ENCODE peak calls at places on chromosomes 6 and 20, in nine cellular contexts. A, L, G, M, E, F, W, H and X are unnamed samples. For H3K4me1, the result is how much of the 10 kb centered on the place peaks cover.

GRCh38 chr20:59141818-59142581 is 21.6 kb upstream of the ZNF831 start:
- DNase-seq in H (no peak), F (no peak), G (no peak), L (no peak), A (no peak), M (no peak), W (no peak), E (no peak), X (no peak)

GRCh38 chr6:17250237-17250636 is 30.9 kb upstream of the RBM24 start:
- DNase-seq in G (no peak), M (no peak), A (no peak), H (no peak), E (no peak), F (no peak), L (no peak), W (no peak), X (no peak)

GRCh38 chr20:62277253-62277652 is 25.5 kb upstream of the ADRM1 start:
- DNase-seq in E (no peak), L (no peak), F (no peak), W (no peak), G (no peak), M (no peak), H (no peak), A (no peak), X (no peak)

GRCh38 chr20:1579488-1579887 is 22.0 kb upstream of the SIRPD start:
- DNase-seq in W (no peak), A (no peak), F (no peak), G (no peak), E (no peak), M (no peak), L (no peak), H (no peak), X (peak)

GRCh38 chr20:40680560-40680959 is 8.5 kb downstream of the MAFB start:
- DNase-seq in L (no peak), A (no peak), W (no peak), F (no peak), G (no peak), E (no peak), H (no peak), M (no peak), X (no peak)

GRCh38 chr6:17673543-17674254 is 33.0 kb downstream of the NUP153 start:
- DNase-seq in G (no peak), M (no peak), W (no peak), L (no peak), F (no peak), A (no peak), E (no peak), H (no peak), X (no peak)

GRCh38 chr6:10695086-10695657 is 400 bp downstream of the PAK1IP1 start:
- DNase-seq in L (no peak), F (no peak), G (no peak), H (no peak), W (no peak), E (no peak), A (no peak), M (no peak), X (no peak)

GRCh38 chr20:48636301-48636700 is 191.5 kb downstream of the PREX1 start:
- DNase-seq in M (no peak), F (no peak), H (no peak), W (no peak), E (no peak), L (no peak), G (no peak), A (no peak), X (no peak)

GRCh38 chr6:134830945-134831344 is 119.0 kb downstream of the ALDH8A1 start:
- DNase-seq in A (no peak), H (no peak), G (no peak), M (no peak), L (no peak), E (no peak), F (no peak), W (no peak), X (no peak)

GRCh38 chr6:150142657-150143501 is at the start of gene PPP1R14C:
- DNase-seq in H (peak), W (no peak), G (no peak), E (no peak), M (peak), A (no peak), F (no peak), L (no peak), X (no peak)

GRCh38 chr20:4795394-4795793 is 73.7 kb downstream of the PRND start:
- DNase-seq in L (no peak), A (no peak), H (no peak), E (no peak), G (no peak), F (no peak), M (no peak), W (no peak), X (no peak)

GRCh38 chr6:161409353-161409752 is 135.5 kb upstream of the AGPAT4 start:
- DNase-seq in G (no peak), E (no peak), W (no peak), A (no peak), L (no peak), F (no peak), H (no peak), M (no peak), X (no peak)

GRCh38 chr6:163711615-163712568 is 297.4 kb downstream of the QKI start:
- DNase-seq in H (peak), L (peak), W (peak), M (peak), E (peak), G (no peak), A (peak), F (peak), X (peak)

GRCh38 chr20:1806456-1806855 is 88.8 kb upstream of the SIRPA start:
- DNase-seq in H (no peak), A (no peak), M (no peak), E (no peak), W (no peak), G (no peak), L (no peak), F (no peak), X (peak)

DNA sequence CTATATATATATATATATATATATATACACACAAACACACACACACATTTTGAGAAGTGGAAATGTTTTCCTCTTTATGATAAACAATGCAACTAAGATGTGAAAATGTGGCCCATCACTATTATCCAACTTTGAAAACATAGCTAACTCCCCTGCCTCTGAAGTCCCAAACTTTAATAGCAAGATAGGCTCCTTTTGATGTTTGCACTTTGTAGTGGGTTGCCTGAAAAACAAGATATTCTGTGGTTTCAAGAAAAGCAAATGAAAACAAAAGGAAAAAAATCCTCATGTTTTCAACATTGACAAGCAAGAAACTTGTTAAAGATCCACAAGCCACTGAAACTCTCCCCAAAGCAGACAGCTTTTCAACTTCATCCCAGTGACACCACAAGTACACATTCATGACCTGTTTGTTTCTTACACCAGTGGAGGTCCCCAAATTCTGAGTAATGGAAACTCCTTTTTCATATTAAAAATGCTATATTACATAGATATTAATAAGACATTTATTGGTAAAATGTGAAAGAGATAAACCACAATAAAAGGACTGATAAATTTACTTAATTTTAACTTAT is 90.0 kb downstream of the IPCEF1 start:
- DNase-seq in A (no peak), F (no peak), L (no peak), G (no peak), W (no peak), M (no peak), H (no peak), E (no peak), X (no peak)
- TF ChIP-seq POLR2A in A (no peak), F (no peak), L (no peak), G (no peak), W (no peak), M (no peak), H (no peak), E (no peak), X (no peak)

GRCh38 chr6:43477235-43478007 is at the start of gene TJAP1:
- DNase-seq in L (peak), H (peak), W (peak), M (peak), F (peak), G (peak), E (peak), A (peak), X (no peak)

GRCh38 chr6:43475506-43475905 is 1.9 kb upstream of the TJAP1 start:
- DNase-seq in M (no peak), W (no peak), H (no peak), F (no peak), G (no peak), A (no peak), L (no peak), E (no peak), X (no peak)

GRCh38 chr6:43478008-43478372 is 620 bp downstream of the TJAP1 start:
- DNase-seq in E (no peak), G (no peak), W (no peak), M (no peak), L (no peak), H (no peak), F (no peak), A (no peak), X (no peak)

GRCh38 chr6:43472515-43472914 is 4.9 kb upstream of the TJAP1 start:
- DNase-seq in W (no peak), H (no peak), M (no peak), F (no peak), L (no peak), A (no peak), G (no peak), E (no peak), X (no peak)

GRCh38 chr6:43476744-43477143 is 626 bp upstream of the TJAP1 start:
- DNase-seq in W (no peak), H (no peak), A (no peak), E (no peak), M (no peak), L (no peak), G (no peak), F (no peak), X (no peak)
- H3K27ac ChIP-seq in W (peak), H (no peak), A (peak), E (peak), M (no peak), L (peak), G (peak), F (no peak), X (peak)

DNA sequence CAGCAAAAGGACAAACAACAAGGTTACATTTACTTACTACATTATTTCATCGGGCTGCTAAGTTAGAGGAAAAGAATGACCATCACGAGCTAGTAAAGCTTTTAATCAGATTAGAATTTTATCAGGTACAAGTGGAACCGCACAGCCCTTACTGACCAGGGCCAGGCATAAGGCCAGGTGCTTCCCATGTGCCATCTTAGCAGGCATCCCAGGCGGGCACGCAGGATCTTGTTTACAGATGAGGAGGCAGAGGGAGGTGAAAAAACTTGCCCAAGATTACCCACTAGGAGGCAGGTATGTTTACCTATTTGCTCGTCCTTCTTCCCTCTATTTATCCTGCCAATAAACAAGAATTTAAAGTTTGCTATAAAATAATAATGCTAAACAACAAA is 10.7 kb downstream of the EZR start:
- DNase-seq in A (peak), M (no peak), G (peak), L (no peak), H (no peak), W (no peak), E (no peak), F (peak), X (no peak)
- H3K4me1 ChIP-seq in A (half or more), M (half or more), G (under half), L (under half), H (half or more), W (under half), E (under half), F (half or more), X (under half)

GRCh38 chr20:31555203-31555602 is 41.0 kb downstream of the HM13 start:
- DNase-seq in F (no peak), G (no peak), W (no peak), A (no peak), L (no peak), H (no peak), E (no peak), M (no peak), X (no peak)
- TF ChIP-seq POLR2A in F (no peak), G (no peak), W (no peak), A (no peak), L (no peak), H (no peak), E (no peak), M (no peak), X (no peak)

DNA sequence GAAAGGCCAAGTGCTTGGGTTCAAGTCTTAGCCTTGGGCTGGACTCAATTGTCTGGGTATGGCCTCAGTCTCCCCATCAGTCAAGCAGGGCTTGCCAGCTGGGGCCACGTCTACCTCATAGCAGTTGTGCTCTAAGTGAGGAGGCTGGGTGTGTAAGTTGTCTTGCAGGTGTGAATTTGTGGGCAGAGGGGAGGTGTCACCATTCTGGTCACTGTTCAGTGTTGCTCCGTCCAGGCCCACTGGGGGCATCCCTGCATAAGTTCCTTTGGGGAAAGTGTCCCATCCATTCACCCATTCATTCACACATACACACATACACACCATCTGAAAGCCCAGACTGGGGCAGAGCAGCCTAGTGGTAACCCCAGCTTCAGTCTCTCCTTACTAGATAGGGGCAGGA is 36.3 kb downstream of the TFEB start:
- DNase-seq in L (no peak), M (no peak), W (no peak), A (no peak), F (no peak), H (no peak), E (no peak), G (no peak), X (no peak)
- H3K27ac ChIP-seq in L (peak), M (no peak), W (no peak), A (peak), F (no peak), H (no peak), E (peak), G (no peak), X (peak)